ENCODE peak calls at places on chromosome 2, in five cellular contexts. E, L, H, R and U are unnamed samples.

GRCh38 chr2:232282486-232282885 is 96.1 kb upstream of the ALPP start:
- DNase-seq in E (no peak), L (no peak), H (no peak), R (no peak), U (no peak)

GRCh38 chr2:196427996-196428634 is 211.4 kb upstream of the CCDC150 start:
- DNase-seq in E (no peak), L (no peak), H (no peak), R (no peak), U (no peak)

GRCh38 chr2:129907256-129907973 is 72.1 kb upstream of the RAB6C start:
- DNase-seq in E (no peak), L (no peak), H (no peak), R (no peak), U (no peak)

GRCh38 chr2:160209457-160209856 is 9.4 kb upstream of the ITGB6 start:
- DNase-seq in E (peak), L (no peak), H (no peak), R (no peak), U (peak)

GRCh38 chr2:25401307-25402021 is 59.7 kb upstream of the DNMT3A start:
- DNase-seq in E (no peak), L (no peak), H (no peak), R (no peak), U (no peak)

GRCh38 chr2:24429711-24430110 is 61.3 kb upstream of the NCOA1 start:
- DNase-seq in E (peak), L (no peak), H (no peak), R (no peak), U (no peak)

GRCh38 chr2:191180712-191181111 is 29.9 kb upstream of the STAT4 start:
- DNase-seq in E (peak), L (no peak), H (no peak), R (no peak), U (no peak)

GRCh38 chr2:88187038-88187676 is 17.0 kb downstream of the THNSL2 start:
- DNase-seq in E (peak), L (peak), H (peak), R (peak), U (no peak)

GRCh38 chr2:237517163-237517562 is 30.1 kb downstream of the MLPH start:
- DNase-seq in E (no peak), L (no peak), H (no peak), R (no peak), U (no peak)

GRCh38 chr2:221848286-221848685 is 276.2 kb upstream of the EPHA4 start:
- DNase-seq in E (no peak), L (no peak), H (no peak), R (no peak), U (no peak)

GRCh38 chr2:214533511-214533910 is 122.7 kb downstream of the VWC2L start:
- DNase-seq in E (no peak), L (no peak), H (no peak), R (no peak), U (no peak)

GRCh38 chr2:240524963-240525718 is 32.6 kb downstream of the ANKMY1 start:
- DNase-seq in E (no peak), L (no peak), H (no peak), R (no peak), U (no peak)

GRCh38 chr2:123095219-123095618 is 929.9 kb upstream of the CNTNAP5 start:
- DNase-seq in E (no peak), L (no peak), H (no peak), R (no peak), U (no peak)

GRCh38 chr2:152222975-152223638 is 47.5 kb upstream of the STAM2 start:
- DNase-seq in E (peak), L (peak), H (peak), R (peak), U (peak)

GRCh38 chr2:20145497-20146193 is 79.3 kb downstream of the SDC1 start:
- DNase-seq in E (no peak), L (no peak), H (no peak), R (no peak), U (no peak)

GRCh38 chr2:241009601-241010530 is 11.4 kb downstream of the SNED1 start:
- DNase-seq in E (peak), L (no peak), H (no peak), R (peak), U (peak)

GRCh38 chr2:26477911-26478253 is at the start of gene OTOF:
- DNase-seq in E (peak), L (peak), H (peak), R (peak), U (peak)

GRCh38 chr2:80050246-80050645 is 254.3 kb downstream of the LRRTM1 start:
- DNase-seq in E (no peak), L (no peak), H (no peak), R (no peak), U (no peak)

GRCh38 chr2:48415765-48416515 is 114.0 kb upstream of the STON1 start:
- DNase-seq in E (no peak), L (no peak), H (no peak), R (no peak), U (no peak)

GRCh38 chr2:173086518-173087213 is 11.0 kb downstream of the MAP3K20 start:
- DNase-seq in E (peak), L (no peak), H (no peak), R (no peak), U (no peak)

GRCh38 chr2:119282966-119283511 is 59.4 kb downstream of the STEAP3 start:
- DNase-seq in E (no peak), L (peak), H (peak), R (no peak), U (no peak)

GRCh38 chr2:192245329-192245728 is 50.6 kb upstream of the TMEFF2 start:
- DNase-seq in E (peak), L (no peak), H (no peak), R (no peak), U (no peak)

GRCh38 chr2:159226059-159226461 is 60.4 kb downstream of the WDSUB1 start:
- DNase-seq in E (peak), L (no peak), H (no peak), R (no peak), U (no peak)

GRCh38 chr2:15939556-15939853 is 845 bp upstream of the MYCN start:
- DNase-seq in E (no peak), L (peak), H (peak), R (no peak), U (no peak)

GRCh38 chr2:2331905-2332280 is 818 bp upstream of the MYT1L start:
- DNase-seq in E (no peak), L (no peak), H (no peak), R (no peak), U (no peak)

GRCh38 chr2:100391735-100392515 is 25.5 kb downstream of the CHST10 start:
- DNase-seq in E (no peak), L (peak), H (peak), R (no peak), U (no peak)

GRCh38 chr2:130391872-130392670 is 36.2 kb downstream of the PTPN18 start:
- DNase-seq in E (no peak), L (no peak), H (no peak), R (no peak), U (no peak)

GRCh38 chr2:169131587-169132512 is 62.5 kb downstream of the DHRS9 start:
- DNase-seq in E (peak), L (no peak), H (no peak), R (no peak), U (no peak)

GRCh38 chr2:74548919-74549684 is 4.6 kb downstream of the LOXL3 start:
- DNase-seq in E (peak), L (peak), H (peak), R (peak), U (no peak)
- TF ChIP-seq CTCF in E (no peak), L (no peak), H (no peak), R (no peak), U (no peak)

GRCh38 chr2:96537734-96538486 is 1.4 kb downstream of the ARID5A start:
- DNase-seq in E (no peak), L (no peak), H (no peak), R (peak), U (no peak)

GRCh38 chr2:96540136-96540535 is 3.6 kb downstream of the ARID5A start:
- DNase-seq in E (peak), L (no peak), H (no peak), R (no peak), U (no peak)

GRCh38 chr2:96538487-96539214 is 2.1 kb downstream of the ARID5A start:
- DNase-seq in E (no peak), L (peak), H (peak), R (peak), U (no peak)

GRCh38 chr2:96541326-96541725 is 4.8 kb downstream of the ARID5A start:
- DNase-seq in E (peak), L (no peak), H (no peak), R (no peak), U (no peak)

GRCh38 chr2:96539215-96539920 is 2.8 kb downstream of the ARID5A start:
- DNase-seq in E (no peak), L (no peak), H (no peak), R (no peak), U (no peak)
- H3K4me3 ChIP-seq in E (no peak), L (peak), H (no peak), R (no peak), U (no peak)

GRCh38 chr2:47344890-47345583 is 57.9 kb upstream of the MSH2 start:
- DNase-seq in E (peak), L (peak), H (peak), R (peak), U (no peak)
- TF ChIP-seq CTCF in E (no peak), L (no peak), H (no peak), R (peak), U (no peak)

DNA sequence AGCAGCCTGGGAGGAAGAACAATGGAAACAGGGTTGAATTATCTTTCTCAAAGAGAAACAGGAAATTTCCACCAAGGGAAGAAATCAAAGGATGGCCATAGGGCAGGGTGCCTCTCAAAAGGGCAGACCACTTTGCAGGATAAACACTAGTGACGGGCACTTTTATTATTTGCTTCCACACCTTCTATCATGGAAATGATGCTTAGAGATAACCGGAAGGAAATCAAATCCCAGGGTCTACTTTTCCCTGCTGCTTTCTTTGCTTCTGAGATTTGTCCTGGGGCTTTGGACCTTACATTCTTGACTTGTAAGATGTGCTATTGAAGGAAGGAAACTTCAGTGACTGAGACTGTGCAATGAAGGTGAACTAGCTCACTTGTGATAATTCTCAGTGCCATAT is 1.1 kb upstream of the SCN9A start:
- DNase-seq in E (no peak), L (no peak), H (no peak), R (no peak), U (no peak)
- H3K4me3 ChIP-seq in E (peak), L (peak), H (no peak), R (no peak), U (no peak)

GRCh38 chr2:170235860-170236638 is 58.1 kb downstream of the MYO3B start:
- DNase-seq in E (peak), L (no peak), H (no peak), R (no peak), U (no peak)
- TF ChIP-seq CTCF in E (peak), L (peak), H (peak), R (no peak), U (peak)

GRCh38 chr2:132669854-132670103 is 226 bp downstream of the LYPD1 start:
- DNase-seq in E (no peak), L (no peak), H (no peak), R (no peak), U (no peak)
- H3K4me3 ChIP-seq in E (no peak), L (peak), H (peak), R (peak), U (peak)

DNA sequence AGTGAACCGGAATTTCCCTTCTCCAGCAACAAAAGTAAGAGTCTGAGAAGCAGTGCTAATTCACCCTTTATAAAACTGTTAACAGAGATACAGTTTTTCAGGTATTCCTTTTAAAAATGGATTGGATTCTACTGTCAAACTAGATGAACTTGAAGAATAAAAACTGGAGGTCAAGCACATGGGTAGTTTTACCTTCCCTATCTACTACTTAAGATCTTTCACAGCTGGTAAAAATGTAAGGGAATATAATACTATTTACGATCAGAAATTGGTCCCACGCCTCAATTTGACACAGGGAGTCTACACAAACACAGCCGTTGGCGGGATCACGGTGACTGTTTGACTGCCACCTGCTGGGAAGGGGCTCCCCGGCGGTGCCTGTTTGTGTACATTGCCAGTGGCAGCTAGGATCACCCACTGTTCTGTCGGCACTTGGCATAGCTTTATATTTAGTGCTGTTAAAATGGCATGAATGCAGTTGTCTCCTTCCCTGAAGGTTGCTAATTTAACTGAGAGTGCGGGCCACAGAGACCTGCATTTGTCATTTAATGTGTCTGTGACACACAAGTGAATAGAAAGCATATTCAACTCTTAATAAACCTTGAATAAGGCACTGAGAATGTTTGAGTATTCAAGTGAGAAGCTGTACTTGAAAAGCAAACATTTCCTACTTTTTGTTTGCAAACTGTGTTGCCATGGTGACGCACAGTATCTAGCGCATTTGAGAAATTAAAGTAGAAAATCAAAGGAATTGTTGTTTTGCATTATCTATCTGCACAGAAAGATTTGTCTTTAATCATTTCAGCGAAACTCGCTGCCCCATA is 59.6 kb downstream of the ABCG8 start:
- DNase-seq in E (peak), L (no peak), H (no peak), R (no peak), U (no peak)
- TF ChIP-seq CTCF in E (no peak), L (peak), H (no peak), R (no peak), U (no peak)

GRCh38 chr2:97993926-97994325 is 1.8 kb downstream of the TMEM131 start:
- DNase-seq in E (no peak), L (no peak), H (no peak), R (no peak), U (no peak)
- H3K4me3 ChIP-seq in E (peak), L (peak), H (peak), R (peak), U (peak)